ENCODE peak calls at places on chromosomes 1 and 21, in four cellular contexts. N, D, M and G are unnamed samples.

GRCh38 chr1:45746922-45747321 is 3.5 kb downstream of the IPP start:
- DNase-seq in N (no peak), D (no peak), M (no peak), G (no peak)

GRCh38 chr1:54400321-54400720 is 5.9 kb downstream of the SSBP3 start:
- DNase-seq in N (no peak), D (no peak), M (no peak), G (no peak)

GRCh38 chr1:43902058-43902831 is 31.4 kb upstream of the ARTN start:
- DNase-seq in N (no peak), D (no peak), M (peak; percentile 34), G (peak; percentile 80)

GRCh38 chr1:102776074-102776473 is 332.2 kb downstream of the COL11A1 start:
- DNase-seq in N (no peak), D (no peak), M (peak; percentile 28), G (no peak)

GRCh38 chr1:159005676-159006075 is 4.0 kb upstream of the IFI16 start:
- DNase-seq in N (no peak), D (no peak), M (no peak), G (no peak)

GRCh38 chr1:183604048-183604808 is 14.0 kb upstream of the NCF2 start:
- DNase-seq in N (peak; percentile 91), D (peak; percentile 17), M (no peak), G (peak; percentile 5)

GRCh38 chr1:59150537-59151386 is 146.1 kb upstream of the FGGY start:
- DNase-seq in N (peak; percentile 98), D (peak; percentile 6), M (no peak), G (peak; percentile 38)

GRCh38 chr1:225818229-225818628 is 8.3 kb downstream of the EPHX1 start:
- DNase-seq in N (no peak), D (no peak), M (no peak), G (no peak)

GRCh38 chr1:34186741-34187494 is 10.2 kb downstream of the C1orf94 start:
- DNase-seq in N (no peak), D (no peak), M (no peak), G (no peak)

GRCh38 chr1:87334351-87335174 is 5.9 kb downstream of the LMO4 start:
- DNase-seq in N (peak; percentile 26), D (peak; percentile 27), M (no peak), G (no peak)

GRCh38 chr1:204220217-204220616 is 6.4 kb upstream of the GOLT1A start:
- DNase-seq in N (no peak), D (no peak), M (no peak), G (no peak)

GRCh38 chr1:217138173-217138838 is 415.1 kb upstream of the ESRRG start:
- DNase-seq in N (no peak), D (no peak), M (no peak), G (no peak)

GRCh38 chr1:20678599-20678998 is 17.4 kb upstream of the DDOST start:
- DNase-seq in N (no peak), D (peak; percentile 94), M (no peak), G (no peak)

GRCh38 chr1:201719812-201720521 is 109.0 kb upstream of the IPO9 start:
- DNase-seq in N (peak; percentile 86), D (no peak), M (peak; percentile 75), G (no peak)

GRCh38 chr1:109765896-109766615 is 2.3 kb upstream of the EPS8L3 start:
- DNase-seq in N (no peak), D (no peak), M (no peak), G (no peak)

GRCh38 chr21:36111238-36111637 is 23.6 kb upstream of the CBR3 start:
- DNase-seq in N (no peak), D (no peak), M (no peak), G (no peak)

GRCh38 chr21:26965091-26965566 is 1.8 kb downstream of the ADAMTS5 start:
- DNase-seq in N (peak; percentile 14), D (no peak), M (no peak), G (no peak)

GRCh38 chr1:5921129-5921528 is 71.1 kb downstream of the NPHP4 start:
- DNase-seq in N (no peak), D (no peak), M (no peak), G (no peak)

GRCh38 chr1:150420560-150421265 is 56.8 kb downstream of the RPRD2 start:
- DNase-seq in N (peak; percentile 54), D (peak; percentile 18), M (no peak), G (no peak)

GRCh38 chr1:48061162-48062136 is 64.3 kb upstream of the TRABD2B start:
- DNase-seq in N (peak; percentile 40), D (peak; percentile 82), M (peak; percentile 65), G (peak; percentile 86)

GRCh38 chr1:22689505-22689904 is 21.1 kb upstream of the EPHB2 start:
- DNase-seq in N (peak; percentile 80), D (no peak), M (peak; percentile 71), G (peak; percentile 84)

GRCh38 chr1:199226163-199226562 is 587.3 kb downstream of the PTPRC start:
- DNase-seq in N (peak; percentile 59), D (no peak), M (no peak), G (no peak)

GRCh38 chr1:186806477-186806876 is 22.3 kb upstream of the PLA2G4A start:
- DNase-seq in N (no peak), D (peak; percentile 50), M (no peak), G (no peak)

GRCh38 chr1:111818081-111818480 is 62.4 kb downstream of the DDX20 start:
- DNase-seq in N (no peak), D (no peak), M (no peak), G (no peak)

GRCh38 chr1:93061895-93062792 is 16.9 kb upstream of the MTF2 start:
- DNase-seq in N (peak; percentile 24), D (peak; percentile 53), M (peak; percentile 31), G (no peak)

GRCh38 chr1:32219022-32219421 is 3.1 kb downstream of the TMEM234 start:
- DNase-seq in N (no peak), D (no peak), M (no peak), G (no peak)

GRCh38 chr1:59276317-59276914 is 20.5 kb upstream of the FGGY start:
- DNase-seq in N (no peak), D (no peak), M (no peak), G (no peak)

GRCh38 chr1:197269053-197269452 is 1.0 kb downstream of the CRB1 start:
- DNase-seq in N (no peak), D (no peak), M (peak; percentile 87), G (no peak)

GRCh38 chr1:24111998-24112380 is at the start of gene MYOM3:
- DNase-seq in N (no peak), D (no peak), M (no peak), G (no peak)

GRCh38 chr1:27071049-27071416 is 58.4 kb upstream of the TENT5B start:
- DNase-seq in N (no peak), D (no peak), M (no peak), G (no peak)

GRCh38 chr1:51575406-51576084 is 41.3 kb upstream of the OSBPL9 start:
- DNase-seq in N (peak; percentile 57), D (no peak), M (no peak), G (no peak)